ENCODE peak calls at places on chromosomes 12 and 14, in ten cellular contexts. J is astrocyte; Y is left lung; W is mucosa of descending colon; B is psoas muscle; O is BE2C; S is CD4-positive, CD25-positive, alpha-beta regulatory T cell; Z is heart left ventricle; M is body of pancreas; T is GM12878. Q is an unnamed sample.

GRCh38 chr12:85280138-85280983 is at the start of gene ALX1:
- DNase-seq in M (no peak), O (no peak), W (peak; percentile 46), T (no peak), B (no peak), S (no peak), Y (no peak), Z (no peak), J (no peak), Q (no peak)

GRCh38 chr12:116559330-116560080 is at the start of gene MAP1LC3B2:
- DNase-seq in O (no peak), B (peak; percentile 43), W (peak; percentile 92), Z (peak; percentile 53), S (peak; percentile 42), M (peak; percentile 73), T (peak; percentile 97), Y (peak; percentile 88), J (peak; percentile 73), Q (peak; percentile 46)

GRCh38 chr14:72755766-72756165 is 138.1 kb downstream of the DPF3 start:
- DNase-seq in J (no peak), B (no peak), T (no peak), Y (no peak), S (no peak), M (no peak), Z (no peak), O (no peak), W (no peak), Q (no peak)

GRCh38 chr14:100472094-100472455 is 115.1 kb downstream of the BEGAIN start:
- DNase-seq in Z (no peak), M (peak; percentile 13), J (no peak), Y (no peak), S (no peak), O (no peak), T (no peak), W (no peak), B (no peak), Q (no peak)

GRCh38 chr14:102203382-102203781 is 63.7 kb downstream of the WDR20 start:
- DNase-seq in S (no peak), T (no peak), B (no peak), J (no peak), M (no peak), O (peak; percentile 74), Y (no peak), W (no peak), Z (no peak), Q (no peak)

GRCh38 chr12:52037248-52037861 is 13.9 kb upstream of the NR4A1 start:
- DNase-seq in M (peak; percentile 61), Z (peak; percentile 75), T (no peak), S (no peak), B (peak; percentile 82), Y (peak; percentile 65), W (no peak), J (peak; percentile 51), O (peak; percentile 54), Q (no peak)

GRCh38 chr12:50506753-50507473 is 2.1 kb downstream of the DIP2B start:
- DNase-seq in M (no peak), W (no peak), O (no peak), T (no peak), J (peak; percentile 17), B (no peak), S (no peak), Y (no peak), Z (no peak), Q (no peak)

GRCh38 chr14:95255487-95255886 is 64.2 kb downstream of the CLMN start:
- DNase-seq in Z (peak; percentile 58), J (peak; percentile 71), O (no peak), Y (peak; percentile 82), W (peak; percentile 88), T (no peak), B (peak; percentile 37), S (no peak), M (peak; percentile 78), Q (no peak)

GRCh38 chr12:3342051-3342450 is 149.0 kb upstream of the PRMT8 start:
- DNase-seq in M (peak; percentile 27), W (no peak), B (no peak), Y (no peak), J (no peak), S (no peak), Z (peak; percentile 65), T (no peak), O (peak; percentile 57), Q (no peak)

GRCh38 chr14:88706425-88706824 is 86.3 kb downstream of the EML5 start:
- DNase-seq in J (peak; percentile 42), W (no peak), B (no peak), T (no peak), Y (no peak), M (no peak), Z (no peak), O (no peak), S (no peak), Q (no peak)

GRCh38 chr12:50425859-50426258 is 25.2 kb downstream of the LARP4 start:
- DNase-seq in B (no peak), Y (no peak), S (no peak), Z (no peak), T (no peak), M (no peak), W (no peak), J (no peak), O (no peak), Q (no peak)

GRCh38 chr14:89188492-89188891 is 228.5 kb downstream of the FOXN3 start:
- DNase-seq in W (no peak), M (no peak), B (no peak), O (no peak), T (no peak), Y (no peak), Z (no peak), J (no peak), S (no peak), Q (no peak)

GRCh38 chr12:86261606-86262005 is 5.4 kb upstream of the MGAT4C start:
- DNase-seq in J (peak; percentile 17), Z (no peak), T (no peak), W (no peak), S (no peak), O (no peak), M (no peak), Y (no peak), B (no peak), Q (no peak)

DNA sequence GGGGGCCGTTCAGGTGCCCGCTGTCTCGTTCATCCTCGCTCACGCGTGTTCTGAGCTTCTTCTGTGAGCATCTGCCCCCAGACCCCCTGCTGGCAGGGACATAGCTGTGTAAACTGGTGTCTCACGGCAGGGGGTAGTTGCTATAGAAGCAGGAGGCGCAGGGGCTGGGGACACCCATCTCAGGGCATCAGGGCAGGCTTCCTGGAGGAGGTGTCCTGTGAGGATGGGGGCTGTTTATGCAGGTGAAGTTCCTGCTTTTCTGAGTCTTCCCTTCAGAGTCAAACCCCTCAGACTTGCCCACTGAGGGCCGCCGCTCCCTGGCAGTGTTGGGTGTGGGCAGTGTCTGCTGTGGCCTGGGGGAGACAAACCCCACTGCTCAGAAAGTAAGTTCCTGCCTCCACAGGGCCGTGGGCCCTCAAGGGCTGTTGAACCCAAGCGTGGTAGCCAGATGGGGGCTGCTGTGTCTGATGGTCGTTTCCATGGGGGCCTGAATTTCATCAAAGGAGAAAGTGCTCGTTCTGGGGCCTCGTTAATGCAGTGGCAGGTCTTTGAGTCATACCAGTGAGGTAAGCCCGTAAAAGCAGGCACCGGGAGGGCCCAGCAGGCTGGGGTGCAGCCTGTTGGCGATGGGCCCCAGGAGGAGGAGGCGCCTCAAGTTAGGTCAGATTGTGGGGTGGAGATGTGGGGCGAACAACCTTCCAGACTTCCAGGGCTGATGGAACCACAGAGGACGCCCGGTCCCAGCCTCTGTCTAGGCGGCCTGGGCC is 23.4 kb downstream of the KIF26A start:
- DNase-seq in J (no peak), W (no peak), M (no peak), Z (no peak), T (no peak), S (no peak), O (no peak), Y (no peak), B (no peak), Q (no peak)
- H3K9me3 ChIP-seq in J (no peaks in the 10 kb centered on the region), W (no peaks in the 10 kb centered on the region), M (no peaks in the 10 kb centered on the region), Z (no peaks in the 10 kb centered on the region), T (no peaks in the 10 kb centered on the region), S (no peaks in the 10 kb centered on the region), O (no peaks in the 10 kb centered on the region), Y (no peaks in the 10 kb centered on the region), B (no peaks in the 10 kb centered on the region), Q (no peaks in the 10 kb centered on the region)

GRCh38 chr14:105877645-105878044 is 351.3 kb downstream of the TMEM121 start:
- DNase-seq in B (no peak), Y (peak; percentile 22), O (no peak), M (no peak), W (peak; percentile 25), Z (no peak), J (no peak), S (no peak), T (no peak), Q (no peak)
- H3K9me3 ChIP-seq in B (no peaks in the 10 kb centered on the region), Y (no peaks in the 10 kb centered on the region), O (no peaks in the 10 kb centered on the region), M (no peaks in the 10 kb centered on the region), W (no peaks in the 10 kb centered on the region), Z (no peaks in the 10 kb centered on the region), J (no peaks in the 10 kb centered on the region), S (no peaks in the 10 kb centered on the region), T (no peaks in the 10 kb centered on the region), Q (no peaks in the 10 kb centered on the region)

DNA sequence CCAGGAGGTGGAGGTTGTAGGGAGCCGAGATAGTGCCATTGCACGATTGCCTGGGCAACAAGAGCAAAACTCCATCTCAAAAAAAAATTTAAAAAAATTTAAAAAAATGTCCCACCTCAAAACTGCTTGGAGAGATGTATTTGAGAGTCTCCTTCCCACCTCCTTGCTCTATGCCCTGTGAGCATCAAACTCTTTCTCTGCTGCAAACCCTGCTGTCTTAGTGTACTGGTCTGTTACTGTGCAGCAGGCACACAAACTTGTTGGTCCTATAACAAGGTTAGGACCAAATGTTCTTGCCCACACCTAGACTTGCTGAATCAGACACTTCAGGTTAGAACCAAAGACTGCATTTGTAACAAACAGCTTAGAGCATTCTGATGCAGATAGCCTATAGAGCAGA is 153.5 kb upstream of the FUT8 start:
- DNase-seq in Y (no peak), M (no peak), B (no peak), Z (no peak), O (no peak), J (no peak), S (no peak), T (no peak), W (no peak), Q (no peak)
- H3K9me3 ChIP-seq in Y (peaks cover 6% of the 10 kb centered on the region), M (no peaks in the 10 kb centered on the region), B (no peaks in the 10 kb centered on the region), Z (peaks cover 4% of the 10 kb centered on the region), O (no peaks in the 10 kb centered on the region), J (no peaks in the 10 kb centered on the region), S (no peaks in the 10 kb centered on the region), T (peaks cover 2% of the 10 kb centered on the region), W (no peaks in the 10 kb centered on the region), Q (no peaks in the 10 kb centered on the region)

GRCh38 chr14:19917243-19917642 is 3.2 kb upstream of the OR4K5 start:
- DNase-seq in J (no peak), S (no peak), M (no peak), B (no peak), W (no peak), Y (no peak), Z (no peak), T (no peak), O (no peak), Q (no peak)
- H3K9me3 ChIP-seq in J (peaks cover 10% of the 10 kb centered on the region), S (no peaks in the 10 kb centered on the region), M (no peaks in the 10 kb centered on the region), B (no peaks in the 10 kb centered on the region), W (peaks cover 41% of the 10 kb centered on the region), Y (no peaks in the 10 kb centered on the region), Z (no peaks in the 10 kb centered on the region), T (no peaks in the 10 kb centered on the region), O (no peaks in the 10 kb centered on the region), Q (no peaks in the 10 kb centered on the region)

DNA sequence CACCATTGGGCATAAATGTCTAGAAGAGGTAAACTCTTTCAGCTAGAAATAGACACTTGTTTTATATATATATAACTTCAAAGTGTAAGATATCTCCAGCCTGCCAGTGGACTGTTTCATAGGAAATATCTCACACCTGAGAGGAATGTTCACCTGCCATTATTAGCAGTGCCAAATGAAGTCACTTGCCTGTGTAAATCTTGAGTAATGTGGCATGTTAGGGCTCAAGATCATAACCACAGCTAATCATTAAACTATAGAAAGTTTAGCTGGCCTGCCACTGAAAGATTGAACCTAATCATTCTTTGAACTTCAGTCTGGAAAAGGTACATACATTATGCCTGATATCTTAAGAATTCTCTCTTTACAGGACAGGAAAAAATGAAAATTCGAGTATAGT is 25.5 kb upstream of the KCNJ8 start:
- DNase-seq in B (no peak), O (no peak), Y (no peak), Z (no peak), M (peak; percentile 58), S (no peak), T (no peak), W (no peak), J (no peak), Q (no peak)
- H3K9me3 ChIP-seq in B (no peaks in the 10 kb centered on the region), O (no peaks in the 10 kb centered on the region), Y (peaks cover 2% of the 10 kb centered on the region), Z (no peaks in the 10 kb centered on the region), M (no peaks in the 10 kb centered on the region), S (no peaks in the 10 kb centered on the region), T (no peaks in the 10 kb centered on the region), W (no peaks in the 10 kb centered on the region), J (no peaks in the 10 kb centered on the region), Q (no peaks in the 10 kb centered on the region)